ENCODE peak calls at places on chromosomes 7 and 10, in eight cellular contexts. P, T, V, Y, M, Q, L and C are unnamed samples.

GRCh38 chr10:119686465-119687191 is 35.4 kb downstream of the BAG3 start:
- DNase-seq in P (peak), T (peak), V (peak), Y (no peak), M (peak), Q (peak), L (peak), C (no peak)

GRCh38 chr10:17249820-17250219 is 21.8 kb downstream of the VIM start:
- DNase-seq in P (peak), T (peak), V (no peak), Y (no peak), M (peak), Q (no peak), L (no peak), C (no peak)

GRCh38 chr10:79982861-79983260 is 34.0 kb upstream of the SFTPD start:
- DNase-seq in P (no peak), T (no peak), V (no peak), Y (no peak), M (no peak), Q (peak), L (no peak), C (no peak)

GRCh38 chr7:73680501-73680900 is 2.8 kb downstream of the DNAJC30 start:
- DNase-seq in P (no peak), T (no peak), V (no peak), Y (no peak), M (no peak), Q (no peak), L (no peak), C (no peak)

GRCh38 chr10:112332509-112333228 is 41.2 kb upstream of the ACSL5 start:
- DNase-seq in P (no peak), T (no peak), V (no peak), Y (no peak), M (peak), Q (no peak), L (no peak), C (no peak)

GRCh38 chr10:13885238-13885990 is 298.6 kb downstream of the PRPF18 start:
- DNase-seq in P (no peak), T (no peak), V (no peak), Y (no peak), M (no peak), Q (peak), L (no peak), C (no peak)

GRCh38 chr7:127776776-127777390 is 124.9 kb downstream of the SND1 start:
- DNase-seq in P (peak), T (peak), V (no peak), Y (no peak), M (peak), Q (peak), L (no peak), C (peak)

GRCh38 chr7:110590415-110590814 is 500.5 kb upstream of the LRRN3 start:
- DNase-seq in P (no peak), T (no peak), V (no peak), Y (no peak), M (no peak), Q (no peak), L (no peak), C (no peak)

GRCh38 chr7:152025937-152026890 is 740 bp downstream of the GALNT11 start:
- DNase-seq in P (no peak), T (peak), V (no peak), Y (no peak), M (peak), Q (peak), L (no peak), C (no peak)

GRCh38 chr7:835491-836401 is 3.5 kb downstream of the SUN1 start:
- DNase-seq in P (no peak), T (no peak), V (no peak), Y (no peak), M (no peak), Q (peak), L (no peak), C (no peak)

GRCh38 chr10:97280783-97281182 is 11.7 kb downstream of the ARHGAP19 start:
- DNase-seq in P (no peak), T (no peak), V (no peak), Y (no peak), M (no peak), Q (no peak), L (no peak), C (no peak)

GRCh38 chr10:35456175-35456574 is 119.9 kb downstream of the CCNY start:
- DNase-seq in P (no peak), T (no peak), V (no peak), Y (no peak), M (no peak), Q (no peak), L (no peak), C (no peak)

GRCh38 chr7:148045521-148045920 is 545.0 kb upstream of the C7orf33 start:
- DNase-seq in P (no peak), T (no peak), V (no peak), Y (no peak), M (no peak), Q (no peak), L (no peak), C (no peak)

GRCh38 chr10:16891375-16892313 is 74.4 kb upstream of the RSU1 start:
- DNase-seq in P (peak), T (peak), V (peak), Y (no peak), M (peak), Q (peak), L (peak), C (peak)

GRCh38 chr7:116329845-116330503 is 119.6 kb downstream of the TES start:
- DNase-seq in P (no peak), T (no peak), V (no peak), Y (no peak), M (peak), Q (no peak), L (no peak), C (no peak)

GRCh38 chr7:4725014-4725951 is 43.2 kb downstream of the FOXK1 start:
- DNase-seq in P (peak), T (peak), V (peak), Y (peak), M (peak), Q (peak), L (peak), C (peak)

GRCh38 chr10:79127151-79127961 is 58.6 kb downstream of the ZMIZ1 start:
- DNase-seq in P (peak), T (peak), V (peak), Y (no peak), M (peak), Q (peak), L (peak), C (no peak)

GRCh38 chr7:50867048-50867383 is 84.3 kb upstream of the GRB10 start:
- DNase-seq in P (no peak), T (no peak), V (no peak), Y (no peak), M (no peak), Q (no peak), L (no peak), C (no peak)

GRCh38 chr10:49303711-49304110 is 4.7 kb downstream of the C10orf71 start:
- DNase-seq in P (no peak), T (no peak), V (no peak), Y (no peak), M (peak), Q (no peak), L (no peak), C (no peak)

GRCh38 chr7:108415821-108416536 is 40.3 kb downstream of the NRCAM start:
- DNase-seq in P (peak), T (peak), V (no peak), Y (no peak), M (peak), Q (peak), L (no peak), C (peak)

GRCh38 chr10:127997937-127998336 is 91.0 kb downstream of the PTPRE start:
- DNase-seq in P (peak), T (peak), V (no peak), Y (no peak), M (peak), Q (no peak), L (no peak), C (no peak)

GRCh38 chr10:106836923-106837322 is 327.6 kb downstream of the SORCS1 start:
- DNase-seq in P (no peak), T (no peak), V (no peak), Y (no peak), M (no peak), Q (no peak), L (no peak), C (no peak)

GRCh38 chr7:67788689-67789088 is 792.1 kb downstream of the TYW1 start:
- DNase-seq in P (peak), T (no peak), V (no peak), Y (no peak), M (peak), Q (no peak), L (no peak), C (no peak)

GRCh38 chr10:119658274-119658673 is 7.1 kb downstream of the BAG3 start:
- DNase-seq in P (peak), T (peak), V (peak), Y (peak), M (peak), Q (peak), L (peak), C (no peak)

GRCh38 chr10:74485283-74485682 is 334.3 kb downstream of the ADK start:
- DNase-seq in P (no peak), T (no peak), V (no peak), Y (no peak), M (no peak), Q (no peak), L (no peak), C (no peak)

GRCh38 chr10:64079341-64079740 is 558.1 kb downstream of the REEP3 start:
- DNase-seq in P (no peak), T (no peak), V (no peak), Y (no peak), M (no peak), Q (no peak), L (no peak), C (no peak)

GRCh38 chr10:77555591-77556212 is 81.9 kb downstream of the KCNMA1 start:
- DNase-seq in P (peak), T (peak), V (no peak), Y (no peak), M (peak), Q (no peak), L (no peak), C (no peak)

GRCh38 chr10:85916192-85916747 is 450.3 kb downstream of the GRID1 start:
- DNase-seq in P (no peak), T (no peak), V (no peak), Y (peak), M (no peak), Q (no peak), L (no peak), C (no peak)

GRCh38 chr7:157791261-157791660 is 454.5 kb downstream of the DNAJB6 start:
- DNase-seq in P (no peak), T (no peak), V (no peak), Y (no peak), M (no peak), Q (no peak), L (no peak), C (no peak)

GRCh38 chr7:157787275-157787701 is 450.5 kb downstream of the DNAJB6 start:
- DNase-seq in P (no peak), T (no peak), V (no peak), Y (no peak), M (no peak), Q (no peak), L (no peak), C (no peak)

GRCh38 chr7:157788573-157788972 is 451.8 kb downstream of the DNAJB6 start:
- DNase-seq in P (no peak), T (no peak), V (no peak), Y (no peak), M (no peak), Q (no peak), L (no peak), C (no peak)

GRCh38 chr7:157789942-157790341 is 453.1 kb downstream of the DNAJB6 start:
- DNase-seq in P (no peak), T (no peak), V (no peak), Y (no peak), M (no peak), Q (no peak), L (no peak), C (no peak)

GRCh38 chr7:157789094-157789493 is 452.3 kb downstream of the DNAJB6 start:
- DNase-seq in P (no peak), T (no peak), V (no peak), Y (no peak), M (no peak), Q (peak), L (no peak), C (no peak)
- H3K4me3 ChIP-seq in P (no peak), T (no peak), V (no peak), Y (no peak), M (no peak), Q (no peak), L (no peak), C (no peak)

GRCh38 chr7:34904987-34905386 is 132.3 kb downstream of the DPY19L1 start:
- DNase-seq in P (no peak), T (no peak), V (no peak), Y (no peak), M (no peak), Q (no peak), L (no peak), C (no peak)

GRCh38 chr7:34895202-34895601 is 142.1 kb downstream of the DPY19L1 start:
- DNase-seq in P (no peak), T (no peak), V (no peak), Y (no peak), M (no peak), Q (no peak), L (no peak), C (no peak)

GRCh38 chr7:34902181-34902580 is 135.1 kb downstream of the DPY19L1 start:
- DNase-seq in P (no peak), T (no peak), V (no peak), Y (no peak), M (no peak), Q (no peak), L (no peak), C (no peak)

DNA sequence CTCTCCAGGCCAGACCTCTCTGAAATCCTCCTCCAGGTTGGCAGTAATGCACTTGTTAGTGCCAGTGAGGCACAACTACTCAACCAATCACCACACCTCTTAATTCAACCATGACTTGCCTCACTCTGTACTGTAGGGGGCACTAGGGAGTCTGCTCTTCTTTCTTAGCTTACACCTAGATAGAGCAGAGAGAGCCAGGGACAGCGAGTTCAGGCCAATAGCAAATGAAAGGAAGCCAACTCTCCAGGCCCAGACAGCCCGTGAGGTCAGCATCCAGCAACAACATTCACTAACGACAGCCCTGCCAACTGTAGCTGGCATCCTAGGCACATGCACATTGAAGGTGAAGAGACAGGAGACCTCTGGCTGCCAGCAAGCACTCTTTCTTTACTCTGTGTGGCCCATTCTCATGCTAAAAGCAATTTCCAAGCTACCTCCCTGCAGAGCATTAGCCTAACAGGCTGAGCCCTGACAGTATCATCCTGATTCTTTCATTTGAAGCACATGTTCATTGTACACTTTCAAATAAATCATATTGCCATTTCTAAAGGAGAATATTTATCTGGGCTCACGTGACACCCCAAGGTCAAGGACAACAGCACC is 136.3 kb downstream of the DPY19L1 start:
- DNase-seq in P (peak), T (peak), V (peak), Y (no peak), M (peak), Q (peak), L (no peak), C (no peak)
- TF ChIP-seq CTCF in P (peak), T (peak), V (peak), Y (no peak), M (peak), Q (peak), L (no peak), C (peak)

DNA sequence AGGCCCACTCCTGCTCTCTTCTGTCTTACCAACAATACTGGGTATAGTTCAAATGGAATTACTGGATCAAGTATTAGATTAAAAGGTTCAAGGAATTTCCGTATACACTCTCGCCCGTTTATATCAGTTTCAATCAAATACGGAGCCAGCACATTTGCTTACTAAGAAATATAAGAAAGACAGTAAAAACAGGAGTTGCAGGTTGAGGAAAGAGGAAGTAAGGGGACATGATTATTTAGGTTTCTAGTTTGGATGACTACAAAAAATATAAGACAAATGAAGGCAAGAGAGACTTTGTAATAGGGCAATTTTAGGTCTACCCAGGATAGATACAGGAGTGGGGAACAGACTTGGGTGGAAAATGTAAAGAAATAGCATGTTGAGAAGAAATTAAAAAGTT is 109.9 kb upstream of the ABI1 start:
- DNase-seq in P (no peak), T (no peak), V (no peak), Y (no peak), M (no peak), Q (no peak), L (no peak), C (no peak)
- H3K4me3 ChIP-seq in P (no peak), T (no peak), V (no peak), Y (no peak), M (no peak), Q (no peak), L (no peak), C (no peak)

GRCh38 chr7:36348256-36348655 is 41.4 kb upstream of the ANLN start:
- DNase-seq in P (peak), T (peak), V (no peak), Y (no peak), M (peak), Q (peak), L (no peak), C (no peak)

GRCh38 chr7:36346260-36346831 is 43.3 kb upstream of the ANLN start:
- DNase-seq in P (no peak), T (peak), V (no peak), Y (no peak), M (peak), Q (no peak), L (no peak), C (no peak)

GRCh38 chr7:36348771-36349170 is 40.9 kb upstream of the ANLN start:
- DNase-seq in P (no peak), T (no peak), V (no peak), Y (no peak), M (peak), Q (no peak), L (no peak), C (no peak)

GRCh38 chr7:36343548-36343947 is 46.1 kb upstream of the ANLN start:
- DNase-seq in P (no peak), T (no peak), V (no peak), Y (no peak), M (no peak), Q (no peak), L (no peak), C (no peak)

GRCh38 chr7:36344618-36345017 is 45.0 kb upstream of the ANLN start:
- DNase-seq in P (no peak), T (no peak), V (no peak), Y (no peak), M (no peak), Q (no peak), L (no peak), C (no peak)
- TF ChIP-seq CTCF in P (no peak), T (no peak), V (no peak), Y (no peak), M (no peak), Q (no peak), L (no peak), C (no peak)

DNA sequence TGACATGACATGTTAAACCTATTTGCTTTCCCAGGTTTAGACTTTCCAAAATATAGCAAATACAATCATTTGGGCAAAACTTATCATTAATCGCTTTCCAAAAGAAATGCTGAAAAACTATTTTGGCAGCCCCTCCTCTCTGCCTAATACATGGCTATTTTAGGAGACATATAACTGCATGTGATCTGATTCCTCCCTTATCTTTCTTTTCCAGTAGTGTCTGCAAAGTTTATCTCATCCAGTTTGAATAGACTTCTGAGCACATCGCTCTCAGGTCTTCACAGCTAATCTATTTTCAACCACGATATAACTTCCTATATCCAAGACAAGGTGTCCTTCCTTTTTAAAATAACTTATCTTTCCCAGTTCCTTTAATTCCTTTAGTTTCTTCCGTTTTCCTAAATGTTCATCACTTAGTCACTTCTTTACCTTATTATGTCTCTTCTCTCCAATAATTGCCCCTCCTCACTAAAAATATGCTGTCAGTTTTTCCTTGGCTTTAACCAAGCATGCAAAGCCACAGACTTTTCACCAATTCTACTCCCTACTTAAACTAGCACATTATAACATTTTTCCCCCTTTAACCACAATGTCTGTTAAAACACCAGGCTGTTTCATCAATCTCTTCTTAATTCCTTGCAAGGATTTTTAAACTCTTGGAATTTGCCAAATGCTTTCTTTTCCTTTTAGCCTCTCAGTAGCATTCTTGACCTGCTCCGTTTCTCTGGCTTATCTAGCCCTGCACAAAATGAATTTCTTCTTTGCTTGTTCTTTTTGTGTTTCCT is 24.4 kb downstream of the GNG11 start:
- DNase-seq in P (no peak), T (no peak), V (no peak), Y (no peak), M (no peak), Q (no peak), L (no peak), C (no peak)
- H3K4me3 ChIP-seq in P (no peak), T (no peak), V (no peak), Y (no peak), M (no peak), Q (no peak), L (no peak), C (no peak)

GRCh38 chr10:26156019-26156418 is 60.6 kb upstream of the GAD2 start:
- DNase-seq in P (no peak), T (no peak), V (no peak), Y (no peak), M (no peak), Q (no peak), L (no peak), C (no peak)

GRCh38 chr10:26157734-26158133 is 58.8 kb upstream of the GAD2 start:
- DNase-seq in P (no peak), T (no peak), V (no peak), Y (no peak), M (no peak), Q (no peak), L (no peak), C (no peak)
- TF ChIP-seq CTCF in P (no peak), T (no peak), V (no peak), Y (no peak), M (no peak), Q (no peak), L (no peak), C (peak)

GRCh38 chr7:113694149-113694548 is 224.7 kb downstream of the PPP1R3A start:
- DNase-seq in P (no peak), T (no peak), V (no peak), Y (no peak), M (no peak), Q (no peak), L (no peak), C (no peak)
- H3K4me3 ChIP-seq in P (no peak), T (no peak), V (no peak), Y (no peak), M (no peak), Q (no peak), L (no peak), C (no peak)

GRCh38 chr7:14962778-14963177 is 60.2 kb upstream of the DGKB start:
- DNase-seq in P (no peak), T (no peak), V (no peak), Y (no peak), M (no peak), Q (peak), L (no peak), C (no peak)
- TF ChIP-seq CTCF in P (no peak), T (no peak), V (no peak), Y (no peak), M (no peak), Q (no peak), L (no peak), C (no peak)

GRCh38 chr7:8177109-8177933 is 84.6 kb downstream of the ICA1 start:
- DNase-seq in P (no peak), T (no peak), V (no peak), Y (no peak), M (no peak), Q (no peak), L (no peak), C (no peak)
- H3K4me3 ChIP-seq in P (no peak), T (no peak), V (no peak), Y (no peak), M (no peak), Q (no peak), L (no peak), C (no peak)

GRCh38 chr10:104680467-104681401 is 39.6 kb downstream of the SORCS3 start:
- DNase-seq in P (no peak), T (no peak), V (no peak), Y (peak), M (no peak), Q (no peak), L (no peak), C (peak)
- TF ChIP-seq CTCF in P (no peak), T (no peak), V (no peak), Y (no peak), M (no peak), Q (no peak), L (no peak), C (peak)